ENCODE peak calls at places on chromosomes 11 and 22, in eight cellular contexts. M is GM12878, D is OCI-LY7, S is mammary epithelial cell, J is neural progenitor cell, R is IMR-90, Q is neuronal stem cell, E is PC-9. H is an unnamed sample. For H3K4me1, the result is how much of the 10 kb centered on the place peaks cover.

GRCh38 chr11:19775622-19776021 is 63.0 kb downstream of the NAV2 start:
- DNase-seq in S (no peak), J (no peak), E (no peak), R (no peak), M (no peak), D (no peak), Q (no peak), H (no peak)

GRCh38 chr11:90845126-90845525 is 622.3 kb upstream of the CHORDC1 start:
- DNase-seq in E (no peak), R (no peak), D (no peak), Q (no peak), M (no peak), S (peak), J (no peak), H (no peak)

GRCh38 chr11:118893662-118894061 is 10.0 kb downstream of the CXCR5 start:
- DNase-seq in M (no peak), D (no peak), Q (no peak), J (no peak), R (no peak), S (no peak), E (no peak), H (no peak)

GRCh38 chr11:71165771-71166170 is 86.6 kb downstream of the SHANK2 start:
- DNase-seq in R (no peak), J (no peak), E (no peak), M (no peak), Q (no peak), S (no peak), D (no peak), H (no peak)

GRCh38 chr22:39177791-39178190 is 25.3 kb upstream of the CBX7 start:
- DNase-seq in S (no peak), M (no peak), D (no peak), E (no peak), R (no peak), J (no peak), Q (no peak), H (no peak)

GRCh38 chr11:118740892-118741291 is 50.1 kb downstream of the DDX6 start:
- DNase-seq in Q (no peak), R (no peak), M (no peak), E (peak), D (no peak), J (no peak), S (no peak), H (no peak)

GRCh38 chr11:44743326-44743725 is 16.6 kb downstream of the TSPAN18 start:
- DNase-seq in Q (no peak), S (no peak), J (no peak), R (no peak), E (no peak), M (no peak), D (no peak), H (no peak)

GRCh38 chr11:11876458-11876857 is 34.7 kb downstream of the USP47 start:
- DNase-seq in E (no peak), R (no peak), J (peak), M (no peak), D (no peak), S (no peak), Q (no peak), H (no peak)

GRCh38 chr11:113457784-113458183 is 17.4 kb downstream of the DRD2 start:
- DNase-seq in S (no peak), J (peak), M (no peak), D (no peak), Q (peak), E (no peak), R (no peak), H (no peak)

GRCh38 chr22:48090332-48090672 is 1327.9 kb downstream of the TBC1D22A start:
- DNase-seq in S (no peak), Q (no peak), R (no peak), M (no peak), J (no peak), D (no peak), E (no peak), H (no peak)

GRCh38 chr11:69348414-69349235 is 54.7 kb downstream of the MYEOV start:
- DNase-seq in M (no peak), D (no peak), E (no peak), J (no peak), R (no peak), Q (no peak), S (no peak), H (no peak)

GRCh38 chr11:78202733-78203167 is 14.0 kb downstream of the USP35 start:
- DNase-seq in R (no peak), J (no peak), S (no peak), Q (no peak), E (no peak), D (peak), M (no peak), H (peak)

GRCh38 chr22:48800886-48801607 is 1026.6 kb downstream of the BRD1 start:
- DNase-seq in J (no peak), Q (no peak), E (no peak), S (no peak), R (no peak), D (no peak), M (no peak), H (no peak)

GRCh38 chr11:3799143-3799542 is 1.8 kb upstream of the NUP98 start:
- DNase-seq in D (no peak), R (no peak), J (no peak), S (no peak), Q (no peak), E (no peak), M (no peak), H (no peak)

GRCh38 chr11:124837491-124837856 is 27.8 kb upstream of the ROBO3 start:
- DNase-seq in R (peak), J (peak), S (peak), M (peak), D (peak), E (peak), Q (no peak), H (peak)

GRCh38 chr11:66317322-66317765 is 500 bp upstream of the CD248 start:
- DNase-seq in J (no peak), D (peak), Q (no peak), R (peak), S (no peak), E (no peak), M (no peak), H (no peak)

GRCh38 chr11:60377737-60378136 is 595 bp upstream of the MS4A7 start:
- DNase-seq in Q (no peak), R (no peak), S (no peak), D (peak), M (peak), E (no peak), J (no peak), H (no peak)

GRCh38 chr11:77346906-77347603 is 45.6 kb upstream of the GDPD4 start:
- DNase-seq in E (no peak), S (peak), D (no peak), J (no peak), M (no peak), R (peak), Q (no peak), H (no peak)

GRCh38 chr11:72970557-72971118 is 156.4 kb downstream of the ATG16L2 start:
- DNase-seq in M (no peak), D (no peak), E (no peak), S (no peak), J (no peak), Q (no peak), R (peak), H (no peak)

GRCh38 chr11:132782102-132782501 is 750.2 kb downstream of the OPCML start:
- DNase-seq in R (no peak), M (no peak), J (no peak), S (no peak), D (no peak), E (no peak), Q (no peak), H (no peak)

GRCh38 chr22:38505595-38506117 is 455 bp downstream of the DDX17 start:
- DNase-seq in Q (no peak), S (peak), M (no peak), J (peak), R (peak), E (no peak), D (peak), H (peak)

GRCh38 chr22:44369241-44369652 is 56.5 kb upstream of the SHISAL1 start:
- DNase-seq in M (no peak), R (no peak), J (peak), S (no peak), D (no peak), E (no peak), Q (no peak), H (no peak)

GRCh38 chr22:28882878-28883656 is at the start of gene ZNRF3:
- DNase-seq in D (peak), J (peak), S (peak), M (no peak), E (peak), Q (peak), R (peak), H (peak)

GRCh38 chr11:19101803-19102520 is 15.0 kb upstream of the ZDHHC13 start:
- DNase-seq in D (no peak), R (no peak), E (no peak), S (no peak), Q (no peak), J (no peak), M (no peak), H (no peak)

GRCh38 chr11:132448334-132448995 is 1078.0 kb downstream of the NTM start:
- DNase-seq in M (no peak), R (no peak), J (no peak), E (no peak), Q (no peak), D (no peak), S (no peak), H (no peak)

GRCh38 chr11:68269414-68270081 is 2.2 kb downstream of the C11orf24 start:
- DNase-seq in E (no peak), S (peak), M (no peak), Q (no peak), R (peak), J (no peak), D (no peak), H (no peak)

GRCh38 chr11:98107736-98108135 is 913.0 kb upstream of the CNTN5 start:
- DNase-seq in S (no peak), R (no peak), D (no peak), J (no peak), Q (no peak), M (no peak), E (no peak), H (no peak)

GRCh38 chr11:21636561-21636960 is 556.3 kb upstream of the ANO5 start:
- DNase-seq in Q (no peak), J (no peak), D (no peak), E (no peak), M (no peak), R (no peak), S (no peak), H (no peak)

GRCh38 chr22:32985899-32986772 is 72.0 kb downstream of the SYN3 start:
- DNase-seq in J (peak), Q (peak), E (peak), S (peak), D (peak), M (no peak), R (peak), H (peak)

GRCh38 chr11:101456812-101457211 is 127.0 kb downstream of the TRPC6 start:
- DNase-seq in S (no peak), D (peak), Q (no peak), R (peak), J (no peak), M (no peak), E (no peak), H (peak)

GRCh38 chr11:115552151-115552550 is 47.9 kb upstream of the CADM1 start:
- DNase-seq in E (no peak), D (no peak), Q (no peak), S (no peak), M (no peak), J (no peak), R (no peak), H (no peak)

GRCh38 chr11:9796854-9797253 is 133.0 kb downstream of the SWAP70 start:
- DNase-seq in J (no peak), Q (no peak), E (no peak), S (no peak), M (no peak), R (no peak), D (no peak), H (no peak)

GRCh38 chr22:46293591-46294260 is 2.9 kb upstream of the GTSE1 start:
- DNase-seq in M (no peak), R (peak), D (peak), J (no peak), Q (no peak), E (no peak), S (no peak), H (peak)

GRCh38 chr11:103735497-103736032 is 300.9 kb upstream of the DDI1 start:
- DNase-seq in M (no peak), R (peak), D (no peak), Q (no peak), E (no peak), S (peak), J (no peak), H (no peak)

GRCh38 chr22:44363214-44363979 is 50.6 kb upstream of the SHISAL1 start:
- DNase-seq in E (peak), D (no peak), R (peak), M (no peak), Q (no peak), J (no peak), S (peak), H (no peak)

GRCh38 chr22:29816980-29817379 is 21.1 kb downstream of the ASCC2 start:
- DNase-seq in Q (no peak), S (peak), R (no peak), D (no peak), J (no peak), M (no peak), E (no peak), H (no peak)

GRCh38 chr11:94473177-94473799 is 20.4 kb downstream of the MRE11 start:
- DNase-seq in S (no peak), D (no peak), J (no peak), E (no peak), M (peak), Q (no peak), R (peak), H (peak)

GRCh38 chr11:83191986-83192385 is 1.5 kb upstream of the ANKRD42 start:
- DNase-seq in S (no peak), E (no peak), M (no peak), Q (no peak), D (no peak), J (no peak), R (no peak), H (no peak)

DNA sequence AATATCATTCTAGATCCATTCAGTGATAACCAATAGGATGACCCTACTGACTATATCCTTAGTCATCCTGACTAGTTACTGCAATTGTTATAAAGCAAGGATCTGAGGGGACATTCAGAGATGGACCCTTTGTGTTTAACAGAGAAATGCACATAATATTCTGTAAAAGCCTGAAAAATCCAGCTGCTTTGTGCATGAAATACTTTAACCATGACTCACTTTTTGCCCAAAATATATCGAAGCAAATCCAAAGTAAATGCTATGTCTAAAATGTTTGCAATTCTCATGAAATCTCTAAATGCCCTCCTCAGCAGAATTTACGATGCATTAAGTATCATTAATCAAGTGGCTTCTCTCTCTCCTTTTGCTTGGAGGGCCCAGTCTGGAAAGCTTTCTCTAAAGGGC is 178.8 kb upstream of the MTMR2 start:
- DNase-seq in R (peak), E (no peak), M (no peak), J (no peak), Q (no peak), D (no peak), S (peak), H (no peak)
- H3K4me2 ChIP-seq in R (peak), E (peak), M (no peak), J (no peak), Q (no peak), D (no peak), S (no peak), H (no peak)

DNA sequence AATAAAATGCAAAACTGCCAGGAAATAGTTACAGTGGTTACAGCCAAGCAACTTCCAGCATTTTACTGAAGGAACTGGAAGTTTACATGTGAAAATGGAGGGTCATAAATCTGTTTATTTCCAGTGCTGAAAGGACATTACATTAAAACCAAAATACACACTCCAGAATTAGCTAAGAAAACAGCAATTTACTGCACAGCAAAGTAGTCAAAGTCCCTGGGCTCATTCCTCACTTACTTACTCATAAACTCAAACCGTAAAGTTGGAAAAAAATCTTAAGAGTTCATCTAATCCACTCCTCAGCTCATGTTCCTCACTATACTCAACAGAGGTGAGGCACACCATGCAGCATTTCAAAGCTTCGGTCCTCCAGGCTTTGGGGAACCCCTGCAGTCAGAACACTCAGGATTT is 17.4 kb downstream of the CTSC start:
- DNase-seq in R (peak), D (no peak), E (no peak), J (no peak), S (peak), M (no peak), Q (no peak), H (no peak)
- H3K4me1 ChIP-seq in R (under half), D (under half), E (under half), J (under half), S (under half), M (under half), Q (under half), H (under half)

GRCh38 chr11:35615911-35616900 is 2.1 kb upstream of the FJX1 start:
- DNase-seq in D (peak), R (peak), J (peak), E (no peak), Q (peak), M (no peak), S (no peak), H (peak)

GRCh38 chr11:35618497-35619029 is 303 bp downstream of the FJX1 start:
- DNase-seq in E (peak), D (no peak), R (peak), Q (peak), S (peak), M (no peak), J (peak), H (peak)

GRCh38 chr11:35619030-35619753 is 932 bp downstream of the FJX1 start:
- DNase-seq in E (peak), R (peak), S (peak), Q (peak), D (no peak), M (no peak), J (peak), H (peak)

GRCh38 chr11:35617687-35618496 is at the start of gene FJX1:
- DNase-seq in Q (peak), D (no peak), E (peak), J (peak), M (no peak), R (peak), S (peak), H (peak)

DNA sequence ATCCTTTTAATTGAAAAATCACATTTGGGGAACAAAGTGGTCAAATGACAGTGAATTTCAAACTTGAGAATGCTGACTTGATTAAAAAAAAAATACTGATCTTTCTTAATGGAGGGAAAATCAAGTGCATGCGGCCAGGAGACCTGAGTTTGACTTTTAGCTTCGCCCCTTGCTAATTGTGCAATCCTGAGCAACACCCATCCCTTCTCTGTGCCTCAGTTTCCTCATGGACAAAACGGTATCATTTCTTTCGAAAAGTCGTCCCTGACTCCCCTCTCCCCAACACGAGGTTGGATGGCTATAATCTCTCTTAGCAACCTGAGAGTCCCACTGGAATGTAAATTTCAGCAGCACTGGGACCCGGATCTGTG is 959 bp upstream of the FJX1 start:
- DNase-seq in Q (no peak), D (no peak), R (no peak), E (no peak), J (no peak), M (no peak), S (no peak), H (no peak)
- H3K4me2 ChIP-seq in Q (no peak), D (no peak), R (peak), E (peak), J (peak), M (peak), S (peak), H (no peak)

GRCh38 chr11:61959678-61960077 is 7.8 kb downstream of the FTH1 start:
- DNase-seq in R (no peak), Q (no peak), M (no peak), E (no peak), S (no peak), D (no peak), J (no peak), H (no peak)
- H3K4me1 ChIP-seq in R (under half), Q (under half), M (under half), E (half or more), S (under half), D (under half), J (under half), H (under half)

DNA sequence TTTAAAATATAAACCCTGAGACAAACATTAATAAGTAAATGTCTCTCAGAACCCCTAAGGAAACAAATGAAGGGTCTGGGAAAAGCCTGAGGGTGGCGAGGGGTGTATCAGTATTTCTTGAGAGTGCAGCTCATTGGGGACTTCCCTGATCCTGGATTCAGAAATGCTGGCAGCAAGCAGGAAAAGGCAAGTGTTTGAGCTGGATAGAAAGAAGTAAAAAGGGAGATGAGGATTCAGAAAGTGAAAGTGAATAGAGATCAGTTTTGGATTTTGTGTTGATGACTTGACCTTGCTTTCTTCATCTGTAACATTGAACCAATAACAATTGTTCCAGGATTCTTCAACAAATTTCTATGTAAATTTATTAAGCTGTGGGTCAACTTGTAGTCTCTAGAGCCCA is 66.8 kb upstream of the CTSC start:
- DNase-seq in R (no peak), S (peak), M (no peak), D (no peak), J (no peak), Q (no peak), E (no peak), H (no peak)
- H3K4me2 ChIP-seq in R (peak), S (peak), M (peak), D (no peak), J (no peak), Q (no peak), E (no peak), H (no peak)

DNA sequence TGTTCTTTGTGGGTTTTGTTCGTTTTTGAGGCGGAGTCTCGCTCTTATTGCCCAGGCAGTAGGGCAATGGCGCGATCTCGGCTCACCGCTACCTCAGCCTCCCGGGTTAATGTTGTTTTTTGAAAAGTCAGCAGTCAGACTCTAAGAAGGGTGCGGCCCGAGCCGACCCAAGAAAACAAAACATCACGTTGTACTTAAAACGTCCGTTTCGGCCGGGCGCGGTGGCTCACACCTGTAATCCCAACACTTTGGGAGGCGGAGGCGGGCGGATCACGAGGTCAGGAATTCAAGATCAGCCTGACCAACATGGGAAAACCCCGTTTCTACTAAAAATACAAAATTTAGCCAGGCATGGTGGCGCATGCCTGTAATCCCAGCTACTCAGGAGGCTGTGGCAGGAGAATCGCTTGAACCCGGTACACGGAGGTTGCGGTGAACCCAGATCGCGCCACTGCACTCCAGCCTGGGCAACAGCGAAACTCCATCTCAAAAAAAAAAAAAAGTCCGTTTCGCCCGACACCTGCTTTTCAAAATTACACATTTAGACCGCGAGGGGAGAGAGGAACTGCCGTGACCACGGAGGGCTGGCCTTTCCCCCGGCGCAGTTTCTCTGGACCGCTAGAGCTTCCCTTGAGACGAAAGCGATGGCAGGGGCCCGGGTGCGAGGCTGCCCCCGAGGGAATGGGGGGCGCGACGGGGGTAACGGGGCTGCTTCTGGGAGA is 636 bp downstream of the CD59 start:
- DNase-seq in S (peak), J (peak), R (no peak), D (peak), M (peak), E (no peak), Q (peak), H (peak)
- H3K4me1 ChIP-seq in S (under half), J (under half), R (under half), D (under half), M (under half), E (half or more), Q (under half), H (under half)

GRCh38 chr22:50337262-50338041 is 5.7 kb upstream of the PPP6R2 start:
- DNase-seq in D (no peak), E (no peak), S (no peak), M (no peak), R (no peak), J (no peak), Q (no peak), H (no peak)
- H3K4me2 ChIP-seq in D (no peak), E (no peak), S (no peak), M (no peak), R (no peak), J (no peak), Q (no peak), H (no peak)

H was measured in MM.1S.